ENCODE peak calls at places on chromosomes 13 and 19, in eight cellular contexts. R, N, X, A, U, W, B and D are unnamed samples.

GRCh38 chr19:50204811-50205675 is 1.6 kb downstream of the MYH14 start:
- DNase-seq in W (no peak), R (peak), N (no peak), U (no peak), X (no peak), A (no peak), B (no peak), D (peak)

GRCh38 chr13:59834801-59835200 is 328.9 kb downstream of the DIAPH3 start:
- DNase-seq in W (no peak), X (peak), N (no peak), A (no peak), R (no peak), B (no peak), U (peak), D (no peak)

GRCh38 chr19:54158812-54159351 is 639 bp downstream of the LENG1 start:
- DNase-seq in U (no peak), A (no peak), X (no peak), N (no peak), W (no peak), B (peak), R (no peak), D (no peak)

GRCh38 chr13:62625214-62625613 is 1209.6 kb upstream of the PCDH20 start:
- DNase-seq in U (no peak), W (no peak), N (no peak), R (no peak), A (no peak), X (no peak), B (no peak), D (no peak)

GRCh38 chr19:21786931-21787330 is 19.6 kb upstream of the ZNF100 start:
- DNase-seq in A (no peak), R (no peak), W (no peak), U (no peak), N (no peak), X (no peak), B (no peak), D (no peak)

GRCh38 chr13:113974304-113975281 is 717 bp upstream of the C13orf46 start:
- DNase-seq in U (no peak), W (no peak), N (no peak), A (no peak), R (no peak), B (no peak), X (no peak), D (peak)

GRCh38 chr19:46648961-46649960 is 11.7 kb downstream of the DACT3 start:
- DNase-seq in B (no peak), W (no peak), R (no peak), U (no peak), N (no peak), A (no peak), X (no peak), D (no peak)

GRCh38 chr19:41531438-41532311 is 44.3 kb upstream of the CEACAM21 start:
- DNase-seq in W (peak), N (no peak), U (peak), B (peak), R (no peak), A (peak), X (peak), D (peak)

GRCh38 chr13:38008636-38009035 is 139.1 kb upstream of the TRPC4 start:
- DNase-seq in W (no peak), U (no peak), R (no peak), N (peak), B (no peak), X (no peak), A (no peak), D (no peak)

GRCh38 chr13:64332048-64332447 is 2898.1 kb downstream of the PCDH9 start:
- DNase-seq in R (no peak), A (no peak), X (no peak), U (no peak), W (no peak), N (no peak), B (no peak), D (no peak)

GRCh38 chr19:48290923-48291700 is 21.2 kb downstream of the ZNF114 start:
- DNase-seq in N (peak), W (peak), X (peak), A (peak), U (peak), R (peak), B (peak), D (peak)

GRCh38 chr19:39416626-39417120 is 4.2 kb downstream of the PLEKHG2 start:
- DNase-seq in U (no peak), B (no peak), W (no peak), R (peak), A (no peak), N (no peak), X (no peak), D (no peak)

GRCh38 chr13:28449826-28450773 is 44.8 kb downstream of the FLT1 start:
- DNase-seq in W (no peak), N (no peak), X (no peak), R (no peak), B (no peak), A (no peak), U (peak), D (no peak)

GRCh38 chr13:100725472-100725871 is 50.9 kb upstream of the TMTC4 start:
- DNase-seq in X (no peak), N (no peak), U (no peak), W (no peak), A (no peak), R (no peak), B (no peak), D (no peak)

GRCh38 chr13:44653261-44653660 is 77.1 kb upstream of the TSC22D1 start:
- DNase-seq in R (no peak), N (no peak), U (no peak), A (no peak), B (no peak), W (no peak), X (no peak), D (no peak)

GRCh38 chr19:48333467-48334384 is 8.4 kb downstream of the EMP3 start:
- DNase-seq in U (peak), N (peak), R (peak), A (peak), W (peak), B (peak), X (peak), D (peak)

GRCh38 chr19:30385174-30385573 is 13.0 kb downstream of the ZNF536 start:
- DNase-seq in B (no peak), X (no peak), R (no peak), W (no peak), A (no peak), N (no peak), U (no peak), D (no peak)

GRCh38 chr19:29662604-29663404 is 2.5 kb upstream of the PLEKHF1 start:
- DNase-seq in N (no peak), U (peak), B (no peak), X (peak), A (no peak), R (peak), W (no peak), D (peak)

GRCh38 chr19:56120371-56121179 is 520 bp downstream of the ZNF787 start:
- DNase-seq in R (peak), W (peak), N (peak), A (peak), X (peak), B (peak), U (peak), D (peak)

GRCh38 chr13:45300190-45300985 is 40.6 kb downstream of the TPT1 start:
- DNase-seq in A (no peak), W (no peak), U (no peak), N (no peak), R (no peak), X (no peak), B (no peak), D (no peak)

GRCh38 chr13:42071667-42072419 is 23.4 kb downstream of the DGKH start:
- DNase-seq in N (no peak), R (no peak), B (no peak), W (no peak), A (no peak), X (peak), U (no peak), D (no peak)

GRCh38 chr19:51357952-51358351 is 8.2 kb downstream of the ETFB start:
- DNase-seq in R (no peak), N (no peak), U (no peak), A (no peak), X (no peak), B (no peak), W (no peak), D (no peak)

GRCh38 chr19:6223461-6224307 is 56.1 kb downstream of the MLLT1 start:
- DNase-seq in X (no peak), B (no peak), R (no peak), U (no peak), A (no peak), N (no peak), W (no peak), D (no peak)

GRCh38 chr19:31272707-31273106 is 76.5 kb downstream of the TSHZ3 start:
- DNase-seq in A (no peak), B (no peak), N (no peak), X (no peak), W (no peak), R (no peak), U (no peak), D (no peak)

GRCh38 chr19:9878511-9879196 is 43.5 kb downstream of the PIN1 start:
- DNase-seq in B (no peak), U (no peak), R (no peak), W (no peak), N (no peak), A (no peak), X (peak), D (no peak)

GRCh38 chr19:44757735-44758505 is 9.4 kb downstream of the BCL3 start:
- DNase-seq in A (no peak), R (peak), W (no peak), U (no peak), X (no peak), B (no peak), N (peak), D (peak)

GRCh38 chr13:63625869-63626268 is 2210.2 kb upstream of the PCDH20 start:
- DNase-seq in X (peak), B (no peak), R (no peak), U (no peak), W (no peak), A (no peak), N (no peak), D (no peak)

GRCh38 chr13:42985312-42986175 is 6.5 kb downstream of the EPSTI1 start:
- DNase-seq in B (no peak), X (no peak), A (no peak), W (no peak), U (no peak), N (no peak), R (no peak), D (no peak)

GRCh38 chr19:33462112-33462726 is 59.4 kb downstream of the PEPD start:
- DNase-seq in R (no peak), X (no peak), N (no peak), A (no peak), B (no peak), W (no peak), U (no peak), D (no peak)

GRCh38 chr13:114166381-114167131 is 12.5 kb upstream of the CFAP97D2 start:
- DNase-seq in X (no peak), A (no peak), U (no peak), B (no peak), W (no peak), N (peak), R (no peak), D (no peak)

GRCh38 chr19:2016041-2016807 is 710 bp upstream of the BTBD2 start:
- DNase-seq in X (peak), N (no peak), A (peak), R (peak), W (peak), U (peak), B (no peak), D (peak)

GRCh38 chr19:7970716-7971448 is 27.4 kb upstream of the TIMM44 start:
- DNase-seq in R (no peak), W (no peak), B (no peak), U (no peak), A (no peak), X (peak), N (peak), D (peak)

GRCh38 chr19:35400773-35401100 is 29.9 kb downstream of the GPR42 start:
- DNase-seq in X (no peak), N (no peak), A (no peak), B (no peak), R (no peak), W (no peak), U (no peak), D (no peak)